ENCODE peak calls at places on chromosomes 3 and 15, in four cellular contexts. K is cardiac fibroblast, T is stomach, E is body of pancreas. J is an unnamed sample.

GRCh38 chr15:80911821-80912220 is 77.8 kb downstream of the MESD start:
- DNase-seq in K (no peak), T (no peak), E (no peak), J (no peak)

GRCh38 chr15:82566690-82567089 is 26.4 kb upstream of the RPS17 start:
- DNase-seq in K (no peak), T (no peak), E (no peak), J (no peak)

GRCh38 chr3:115428825-115429224 is 194.5 kb upstream of the GAP43 start:
- DNase-seq in K (peak; percentile 5), T (no peak), E (no peak), J (no peak)

GRCh38 chr3:71369733-71370391 is 213.7 kb downstream of the FOXP1 start:
- DNase-seq in K (peak; percentile 62), T (no peak), E (no peak), J (peak; percentile 11)

GRCh38 chr3:32681811-32682210 is 3.2 kb upstream of the CNOT10 start:
- DNase-seq in K (no peak), T (no peak), E (no peak), J (no peak)

GRCh38 chr3:43015572-43016512 is 36.7 kb downstream of the GASK1A start:
- DNase-seq in K (no peak), T (no peak), E (no peak), J (no peak)

GRCh38 chr3:156161172-156161571 is 40.8 kb downstream of the KCNAB1 start:
- DNase-seq in K (no peak), T (no peak), E (no peak), J (no peak)

GRCh38 chr3:122945230-122945629 is 82.3 kb downstream of the SEMA5B start:
- DNase-seq in K (no peak), T (no peak), E (no peak), J (no peak)

GRCh38 chr3:110318108-110318507 is 753.5 kb upstream of the NECTIN3 start:
- DNase-seq in K (peak; percentile 9), T (no peak), E (no peak), J (no peak)

DNA sequence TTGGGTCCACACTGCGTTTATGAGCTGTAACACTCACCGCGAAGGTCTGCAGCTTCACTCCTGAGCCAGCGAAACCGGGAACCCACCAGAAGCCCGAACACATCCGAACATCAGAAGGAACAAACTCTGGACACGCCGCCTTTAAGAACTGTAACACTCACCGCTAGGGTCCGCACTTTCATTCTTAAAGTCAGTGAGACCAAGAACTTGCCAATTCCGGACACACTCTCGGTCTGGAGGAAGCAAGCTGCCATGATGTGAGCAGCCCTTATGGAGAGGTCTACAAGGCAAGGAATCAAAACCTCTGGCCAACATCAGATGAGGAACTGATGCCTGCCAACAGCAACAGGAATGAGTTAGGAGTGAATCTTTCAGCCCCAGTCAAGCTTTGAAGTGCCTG is 62.9 kb downstream of the SLC28A2 start:
- DNase-seq in K (peak; percentile 6), T (no peak), E (peak; percentile 74), J (peak; percentile 6)
- TF ChIP-seq CTCF in K (peak; percentile 10), T (no peak), E (peak; percentile 19), J (no peak)

GRCh38 chr15:45128971-45129639 is 574 bp downstream of the DUOXA1 start:
- DNase-seq in K (no peak), T (no peak), E (no peak), J (no peak)
- TF ChIP-seq CTCF in K (no peak), T (no peak), E (no peak), J (no peak)

GRCh38 chr15:65395567-65396185 is 17.9 kb upstream of the IGDCC3 start:
- DNase-seq in K (no peak), T (no peak), E (no peak), J (no peak)
- TF ChIP-seq CTCF in K (no peak), T (no peak), E (no peak), J (no peak)

DNA sequence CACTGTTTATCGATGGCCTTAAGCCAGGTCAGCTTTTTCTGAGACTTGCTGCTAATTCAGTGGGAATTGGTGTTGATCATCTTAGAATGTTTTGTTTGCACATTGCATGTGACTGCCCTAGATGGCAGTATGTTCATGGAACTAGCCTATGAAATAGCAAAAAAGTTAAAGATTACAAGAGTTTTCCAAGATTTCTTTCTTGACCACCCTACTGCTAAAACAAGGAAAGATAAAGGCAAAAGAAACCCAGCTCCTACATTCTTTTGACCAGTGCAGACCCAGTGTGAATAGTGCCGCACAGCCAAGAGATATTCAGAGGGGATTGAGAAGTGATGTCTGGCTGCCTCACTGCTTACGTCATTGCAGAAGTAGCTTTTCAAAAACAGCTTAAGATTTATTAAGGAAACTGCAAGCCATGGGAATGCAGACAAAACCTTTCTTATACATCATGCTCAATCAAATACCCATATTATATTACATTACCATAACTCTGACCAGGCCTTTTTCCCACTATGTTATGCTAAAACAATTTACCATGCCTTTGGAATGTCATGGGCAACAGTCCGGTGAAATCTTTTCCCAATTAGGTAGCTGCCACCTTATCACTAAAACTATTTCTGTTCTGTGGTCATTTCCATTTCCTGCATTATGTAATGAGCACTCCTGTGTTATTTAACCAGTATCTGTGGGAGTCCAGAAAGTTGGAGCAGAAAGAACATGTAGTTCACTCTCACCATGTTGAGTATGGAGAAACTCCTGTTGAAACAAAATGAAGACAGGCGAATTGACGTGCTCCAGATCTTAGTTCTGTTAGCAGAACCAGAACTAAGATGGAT is 6.0 kb downstream of the PHLDB2 start:
- DNase-seq in K (peak; percentile 91), T (no peak), E (no peak), J (no peak)
- TF ChIP-seq CTCF in K (peak; percentile 31), T (no peak), E (no peak), J (peak; percentile 29)

GRCh38 chr3:13111874-13112520 is 38.8 kb upstream of the IQSEC1 start:
- DNase-seq in K (no peak), T (peak; percentile 86), E (peak; percentile 85), J (no peak)

GRCh38 chr3:13114811-13115615 is 41.8 kb upstream of the IQSEC1 start:
- DNase-seq in K (no peak), T (no peak), E (peak; percentile 4), J (no peak)

GRCh38 chr3:13115616-13115910 is 42.3 kb upstream of the IQSEC1 start:
- DNase-seq in K (no peak), T (no peak), E (no peak), J (no peak)

GRCh38 chr3:13112521-13113345 is 39.5 kb upstream of the IQSEC1 start:
- DNase-seq in K (no peak), T (no peak), E (peak; percentile 17), J (no peak)

DNA sequence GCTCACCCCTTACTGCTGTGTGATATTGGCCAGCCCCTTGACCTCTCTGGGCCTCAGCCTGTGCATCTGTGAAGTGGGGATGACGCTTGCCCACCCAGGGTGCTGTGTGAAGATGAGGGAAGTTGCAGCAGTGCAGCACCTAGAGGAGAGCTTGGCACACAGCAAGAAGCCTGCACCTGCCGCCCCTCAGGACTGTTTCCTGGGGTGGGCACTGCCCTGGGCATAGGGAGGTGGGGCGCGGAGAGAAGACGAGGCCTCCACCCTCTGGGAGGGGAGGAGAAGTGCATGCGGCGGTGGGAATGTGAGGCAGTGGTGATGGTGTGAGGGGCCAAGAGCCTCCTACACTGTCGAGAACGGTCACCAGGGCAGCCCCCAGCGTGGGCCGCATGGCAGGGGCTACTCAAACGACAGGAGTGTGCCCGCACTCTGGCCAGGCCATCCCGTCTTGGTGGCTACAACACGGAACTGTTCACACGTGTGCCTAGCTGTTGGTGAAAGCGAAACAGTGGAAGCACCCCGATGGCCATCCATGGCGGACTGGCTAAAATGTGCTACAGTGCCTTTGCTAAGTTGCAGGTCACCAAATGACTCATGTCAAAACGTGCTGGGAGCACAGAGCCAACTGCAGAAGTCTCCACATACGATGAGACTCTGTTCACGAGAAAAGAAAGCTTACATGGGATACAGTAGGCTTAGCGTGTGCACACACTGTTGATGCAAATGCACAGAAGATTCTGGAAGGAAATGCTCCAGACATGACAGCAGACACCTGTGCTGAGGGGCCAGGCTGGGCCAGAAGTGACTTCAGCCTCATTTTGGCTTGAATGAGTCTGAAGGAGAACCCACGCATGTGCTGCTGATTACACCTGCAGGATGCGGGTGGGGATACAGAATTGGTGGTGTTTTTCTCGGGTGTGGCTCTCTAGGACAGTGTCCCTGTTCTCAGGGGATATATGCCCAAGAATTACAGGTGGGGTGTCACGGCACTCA is 40.4 kb upstream of the IQSEC1 start:
- DNase-seq in K (no peak), T (no peak), E (peak; percentile 3), J (no peak)
- TF ChIP-seq CTCF in K (no peak), T (no peak), E (no peak), J (no peak)